ENCODE peak calls at places on chromosomes 12 and 14, in six cellular contexts. One of them, this sample, is unnamed.

GRCh38 chr14:36973806-36974442 is 198.5 kb downstream of the SLC25A21 start:
- DNase-seq in upper lobe of right lung: no peak
- DNase-seq in D721Med: no peak
- DNase-seq in fibroblast of the aortic adventitia: peak
- DNase-seq in sigmoid colon: no peak
- DNase-seq in AG04450: peak
- DNase-seq in this sample: peak

GRCh38 chr14:50792058-50792477 is 38.9 kb downstream of the NIN start:
- DNase-seq in AG04450: no peak
- DNase-seq in D721Med: no peak
- DNase-seq in sigmoid colon: no peak
- DNase-seq in upper lobe of right lung: no peak
- DNase-seq in fibroblast of the aortic adventitia: no peak
- DNase-seq in this sample: no peak

GRCh38 chr12:101876861-101877815 is at the start of gene DRAM1:
- DNase-seq in sigmoid colon: peak
- DNase-seq in D721Med: peak
- DNase-seq in upper lobe of right lung: peak
- DNase-seq in AG04450: peak
- DNase-seq in fibroblast of the aortic adventitia: peak
- DNase-seq in this sample: peak

GRCh38 chr12:31471823-31472222 is 119.1 kb downstream of the DENND5B start:
- DNase-seq in sigmoid colon: no peak
- DNase-seq in AG04450: no peak
- DNase-seq in D721Med: no peak
- DNase-seq in upper lobe of right lung: no peak
- DNase-seq in fibroblast of the aortic adventitia: no peak
- DNase-seq in this sample: no peak

GRCh38 chr14:51666070-51666469 is 14.4 kb downstream of the FRMD6 start:
- DNase-seq in sigmoid colon: no peak
- DNase-seq in D721Med: no peak
- DNase-seq in upper lobe of right lung: no peak
- DNase-seq in fibroblast of the aortic adventitia: no peak
- DNase-seq in AG04450: no peak
- DNase-seq in this sample: no peak

GRCh38 chr12:53170876-53171724 is 9.4 kb upstream of the ZNF740 start:
- DNase-seq in AG04450: no peak
- DNase-seq in sigmoid colon: no peak
- DNase-seq in D721Med: no peak
- DNase-seq in fibroblast of the aortic adventitia: no peak
- DNase-seq in upper lobe of right lung: no peak
- DNase-seq in this sample: no peak

GRCh38 chr14:71525663-71526246 is 406.5 kb upstream of the RGS6 start:
- DNase-seq in D721Med: no peak
- DNase-seq in fibroblast of the aortic adventitia: no peak
- DNase-seq in AG04450: no peak
- DNase-seq in upper lobe of right lung: no peak
- DNase-seq in sigmoid colon: no peak
- DNase-seq in this sample: no peak

GRCh38 chr14:70292716-70293115 is 66.8 kb downstream of the COX16 start:
- DNase-seq in upper lobe of right lung: no peak
- DNase-seq in AG04450: no peak
- DNase-seq in fibroblast of the aortic adventitia: no peak
- DNase-seq in sigmoid colon: no peak
- DNase-seq in D721Med: no peak
- DNase-seq in this sample: no peak

GRCh38 chr12:132305991-132306884 is 23.2 kb downstream of the GALNT9 start:
- DNase-seq in upper lobe of right lung: no peak
- DNase-seq in fibroblast of the aortic adventitia: no peak
- DNase-seq in D721Med: no peak
- DNase-seq in sigmoid colon: peak
- DNase-seq in AG04450: no peak
- DNase-seq in this sample: no peak

GRCh38 chr12:70074510-70074909 is 168.7 kb upstream of the CNOT2 start:
- DNase-seq in sigmoid colon: no peak
- DNase-seq in AG04450: no peak
- DNase-seq in upper lobe of right lung: no peak
- DNase-seq in D721Med: no peak
- DNase-seq in fibroblast of the aortic adventitia: no peak
- DNase-seq in this sample: no peak

GRCh38 chr14:61560323-61560722 is 135.0 kb upstream of the HIF1A start:
- DNase-seq in D721Med: no peak
- DNase-seq in sigmoid colon: no peak
- DNase-seq in upper lobe of right lung: no peak
- DNase-seq in AG04450: no peak
- DNase-seq in fibroblast of the aortic adventitia: peak
- DNase-seq in this sample: no peak

GRCh38 chr14:67567654-67568053 is 32.4 kb downstream of the PIGH start:
- DNase-seq in AG04450: no peak
- DNase-seq in upper lobe of right lung: peak
- DNase-seq in sigmoid colon: peak
- DNase-seq in fibroblast of the aortic adventitia: no peak
- DNase-seq in D721Med: no peak
- DNase-seq in this sample: no peak

GRCh38 chr12:119326341-119326740 is 8.2 kb upstream of the CCDC60 start:
- DNase-seq in D721Med: no peak
- DNase-seq in sigmoid colon: no peak
- DNase-seq in upper lobe of right lung: no peak
- DNase-seq in fibroblast of the aortic adventitia: no peak
- DNase-seq in AG04450: no peak
- DNase-seq in this sample: no peak

GRCh38 chr14:65025818-65026217 is 39.1 kb downstream of the FNTB start:
- DNase-seq in upper lobe of right lung: no peak
- DNase-seq in AG04450: no peak
- DNase-seq in sigmoid colon: no peak
- DNase-seq in fibroblast of the aortic adventitia: peak
- DNase-seq in D721Med: no peak
- DNase-seq in this sample: no peak

GRCh38 chr14:31935406-31935805 is 141.7 kb upstream of the ARHGAP5 start:
- DNase-seq in D721Med: no peak
- DNase-seq in upper lobe of right lung: no peak
- DNase-seq in fibroblast of the aortic adventitia: no peak
- DNase-seq in AG04450: no peak
- DNase-seq in sigmoid colon: no peak
- DNase-seq in this sample: no peak

GRCh38 chr14:96091149-96091693 is 52.1 kb downstream of the C14orf132 start:
- DNase-seq in AG04450: no peak
- DNase-seq in fibroblast of the aortic adventitia: no peak
- DNase-seq in sigmoid colon: no peak
- DNase-seq in D721Med: peak
- DNase-seq in upper lobe of right lung: no peak
- DNase-seq in this sample: no peak

GRCh38 chr14:69107407-69108003 is 45.4 kb downstream of the DCAF5 start:
- DNase-seq in fibroblast of the aortic adventitia: peak
- DNase-seq in AG04450: peak
- DNase-seq in D721Med: no peak
- DNase-seq in sigmoid colon: no peak
- DNase-seq in upper lobe of right lung: no peak
- DNase-seq in this sample: peak

GRCh38 chr12:96219700-96220206 is 25.6 kb downstream of the ELK3 start:
- DNase-seq in AG04450: peak
- DNase-seq in upper lobe of right lung: peak
- DNase-seq in fibroblast of the aortic adventitia: peak
- DNase-seq in sigmoid colon: no peak
- DNase-seq in D721Med: peak
- DNase-seq in this sample: peak

GRCh38 chr14:99327050-99327449 is 55.1 kb upstream of the BCL11B start:
- DNase-seq in AG04450: no peak
- DNase-seq in sigmoid colon: no peak
- DNase-seq in D721Med: no peak
- DNase-seq in fibroblast of the aortic adventitia: no peak
- DNase-seq in upper lobe of right lung: peak
- DNase-seq in this sample: no peak
- TF ChIP-seq CTCF in AG04450: no peak
- TF ChIP-seq CTCF in sigmoid colon: no peak
- TF ChIP-seq CTCF in D721Med: no peak
- TF ChIP-seq CTCF in fibroblast of the aortic adventitia: no peak
- TF ChIP-seq CTCF in upper lobe of right lung: no peak
- TF ChIP-seq CTCF in this sample: peak

GRCh38 chr14:41873379-41874034 is 266.8 kb downstream of the LRFN5 start:
- DNase-seq in D721Med: no peak
- DNase-seq in AG04450: peak
- DNase-seq in upper lobe of right lung: no peak
- DNase-seq in sigmoid colon: no peak
- DNase-seq in fibroblast of the aortic adventitia: peak
- DNase-seq in this sample: no peak

GRCh38 chr14:41872906-41873305 is 266.2 kb downstream of the LRFN5 start:
- DNase-seq in D721Med: no peak
- DNase-seq in AG04450: peak
- DNase-seq in upper lobe of right lung: no peak
- DNase-seq in sigmoid colon: no peak
- DNase-seq in fibroblast of the aortic adventitia: no peak
- DNase-seq in this sample: no peak

GRCh38 chr14:41875113-41875512 is 268.4 kb downstream of the LRFN5 start:
- DNase-seq in AG04450: no peak
- DNase-seq in sigmoid colon: no peak
- DNase-seq in fibroblast of the aortic adventitia: no peak
- DNase-seq in upper lobe of right lung: no peak
- DNase-seq in D721Med: no peak
- DNase-seq in this sample: no peak
- TF ChIP-seq CTCF in AG04450: no peak
- TF ChIP-seq CTCF in sigmoid colon: no peak
- TF ChIP-seq CTCF in fibroblast of the aortic adventitia: no peak
- TF ChIP-seq CTCF in upper lobe of right lung: no peak
- TF ChIP-seq CTCF in D721Med: no peak
- TF ChIP-seq CTCF in this sample: no peak

DNA sequence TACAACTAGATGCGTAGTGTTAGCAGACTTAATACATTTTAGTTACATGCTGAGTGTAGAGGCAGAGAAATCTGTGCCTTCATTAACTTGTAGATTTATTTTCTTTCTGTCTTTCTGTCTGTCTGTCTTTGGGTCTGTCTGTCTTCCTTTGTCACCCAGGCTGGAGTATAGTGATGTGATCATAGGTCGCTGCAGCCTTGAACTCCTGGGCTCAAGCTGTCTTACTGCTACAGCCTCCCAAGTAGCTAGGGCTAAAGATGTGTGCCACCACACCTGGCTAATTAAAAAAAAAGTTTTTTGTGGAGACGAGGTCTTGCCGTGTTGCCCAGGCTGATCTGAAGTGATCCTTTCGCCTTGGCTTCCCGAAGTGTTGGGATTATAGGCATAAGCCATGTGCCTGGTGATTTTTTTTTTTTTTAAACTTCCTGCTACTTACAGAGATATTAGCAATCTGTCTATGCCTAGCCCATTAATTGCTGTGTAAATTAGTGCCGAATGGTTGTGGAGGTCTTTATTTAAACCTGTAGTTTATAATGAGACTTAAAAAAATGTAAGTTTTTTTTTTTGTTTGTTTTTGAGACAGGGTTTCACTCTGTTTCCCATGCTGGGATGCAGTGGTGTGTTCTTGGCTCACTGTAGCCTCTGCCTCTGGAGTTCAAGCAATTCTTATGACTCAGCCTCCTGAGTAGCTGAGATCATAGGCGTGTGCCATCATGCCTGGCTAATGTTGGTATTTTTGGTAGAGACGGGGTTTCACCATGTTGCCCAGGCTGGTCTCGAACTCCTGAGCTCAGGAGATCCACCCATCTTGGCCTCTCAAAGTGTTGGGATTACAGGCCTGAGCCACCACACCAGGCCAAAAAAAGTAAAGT is 22.8 kb downstream of the ERC1 start:
- DNase-seq in sigmoid colon: no peak
- DNase-seq in AG04450: peak
- DNase-seq in upper lobe of right lung: no peak
- DNase-seq in D721Med: no peak
- DNase-seq in fibroblast of the aortic adventitia: peak
- DNase-seq in this sample: peak
- TF ChIP-seq CTCF in sigmoid colon: no peak
- TF ChIP-seq CTCF in AG04450: no peak
- TF ChIP-seq CTCF in upper lobe of right lung: no peak
- TF ChIP-seq CTCF in D721Med: no peak
- TF ChIP-seq CTCF in fibroblast of the aortic adventitia: no peak
- TF ChIP-seq CTCF in this sample: no peak

DNA sequence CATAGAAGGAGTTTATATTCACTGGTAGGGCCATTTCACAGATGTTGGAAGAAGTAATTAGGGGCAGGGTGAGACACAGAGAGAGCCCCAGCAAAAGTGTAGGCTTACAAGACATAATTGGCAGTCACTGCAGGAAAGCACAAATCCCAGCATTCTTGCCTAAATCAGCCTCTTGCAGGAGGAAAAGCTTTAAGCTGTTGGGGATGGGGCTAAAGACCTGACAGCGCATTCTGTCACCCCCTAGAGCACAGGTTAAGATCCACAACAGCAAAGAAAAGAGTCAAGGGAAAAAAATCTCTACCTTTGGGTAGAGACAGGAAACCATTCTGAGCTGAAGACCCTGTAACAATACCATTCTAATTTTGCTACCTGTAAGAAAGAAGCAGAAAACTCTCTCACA is 409.0 kb downstream of the DAD1 start:
- DNase-seq in upper lobe of right lung: no peak
- DNase-seq in D721Med: no peak
- DNase-seq in sigmoid colon: no peak
- DNase-seq in AG04450: no peak
- DNase-seq in fibroblast of the aortic adventitia: no peak
- DNase-seq in this sample: no peak
- TF ChIP-seq CTCF in upper lobe of right lung: no peak
- TF ChIP-seq CTCF in D721Med: no peak
- TF ChIP-seq CTCF in sigmoid colon: no peak
- TF ChIP-seq CTCF in AG04450: no peak
- TF ChIP-seq CTCF in fibroblast of the aortic adventitia: no peak
- TF ChIP-seq CTCF in this sample: no peak

DNA sequence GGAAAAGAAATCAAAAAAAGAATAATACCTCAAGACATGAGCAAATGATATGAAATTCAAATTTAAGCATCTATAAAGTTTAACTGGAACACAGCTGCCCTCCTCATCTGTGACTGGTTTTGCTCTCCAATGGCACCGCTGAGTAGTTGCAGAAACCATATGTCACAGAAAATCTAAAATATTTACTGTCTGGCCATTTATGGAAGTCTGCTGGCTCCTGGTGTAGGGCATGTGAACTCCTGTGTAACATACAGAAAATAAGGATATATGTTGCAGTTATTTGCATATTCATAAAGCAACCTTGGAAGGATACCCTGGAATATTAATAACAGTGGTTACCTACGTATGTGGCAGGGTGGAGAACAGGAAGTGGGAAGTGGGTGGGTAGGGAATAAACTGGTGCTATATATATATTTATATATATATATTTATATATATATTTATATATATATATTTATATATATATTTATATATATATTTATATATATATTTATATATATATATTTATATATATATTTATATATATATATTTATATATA is 48.3 kb downstream of the LTBP2 start:
- DNase-seq in AG04450: no peak
- DNase-seq in fibroblast of the aortic adventitia: no peak
- DNase-seq in upper lobe of right lung: no peak
- DNase-seq in sigmoid colon: no peak
- DNase-seq in D721Med: no peak
- DNase-seq in this sample: no peak
- TF ChIP-seq CTCF in AG04450: peak
- TF ChIP-seq CTCF in fibroblast of the aortic adventitia: no peak
- TF ChIP-seq CTCF in upper lobe of right lung: no peak
- TF ChIP-seq CTCF in sigmoid colon: no peak
- TF ChIP-seq CTCF in D721Med: no peak
- TF ChIP-seq CTCF in this sample: peak

DNA sequence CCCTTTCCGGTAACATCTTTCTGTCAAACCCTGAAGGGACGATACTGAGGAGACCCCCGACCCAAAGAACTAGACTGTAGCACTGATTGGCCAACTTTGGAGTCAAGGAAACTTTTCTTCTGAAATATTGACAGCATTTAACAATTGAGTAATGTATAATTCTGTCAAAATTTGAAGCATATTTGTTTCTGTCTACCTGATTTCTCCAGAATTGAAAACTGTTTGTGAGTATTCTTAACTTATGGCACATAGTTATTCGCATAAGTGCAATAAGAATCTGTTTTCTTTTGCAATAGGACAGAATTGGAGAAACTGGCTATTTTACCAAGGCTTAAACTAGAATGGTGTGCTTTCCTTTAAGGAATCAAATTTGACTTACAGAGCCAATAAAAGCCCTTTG is 267.1 kb upstream of the FOXN3 start:
- DNase-seq in upper lobe of right lung: no peak
- DNase-seq in AG04450: no peak
- DNase-seq in D721Med: no peak
- DNase-seq in sigmoid colon: no peak
- DNase-seq in fibroblast of the aortic adventitia: no peak
- DNase-seq in this sample: no peak
- TF ChIP-seq CTCF in upper lobe of right lung: no peak
- TF ChIP-seq CTCF in AG04450: no peak
- TF ChIP-seq CTCF in D721Med: no peak
- TF ChIP-seq CTCF in sigmoid colon: no peak
- TF ChIP-seq CTCF in fibroblast of the aortic adventitia: no peak
- TF ChIP-seq CTCF in this sample: no peak